ENCODE peak calls at places on chromosomes 11 and 22, in five cellular contexts. E is T-helper 2 cell, Z is NCI-H524 treated with DMSO at 0.1 percent for 48 hours, A is fibroblast of the aortic adventitia, R is sigmoid colon. J is an unnamed sample.

GRCh38 chr11:69465236-69466000 is 16.0 kb upstream of the LINC01488 start:
- DNase-seq in E (no peak), Z (no peak), A (no peak), R (no peak), J (no peak)

GRCh38 chr11:14872032-14872431 is 20.0 kb downstream of the CYP2R1 start:
- DNase-seq in E (no peak), Z (no peak), A (peak), R (no peak), J (no peak)

GRCh38 chr11:116132273-116132978 is 628.2 kb upstream of the CADM1 start:
- DNase-seq in E (no peak), Z (no peak), A (no peak), R (no peak), J (no peak)

GRCh38 chr22:19120829-19121630 is 1.2 kb downstream of the DGCR2 start:
- DNase-seq in E (no peak), Z (no peak), A (peak), R (no peak), J (no peak)

GRCh38 chr11:17371614-17372013 is 16.8 kb downstream of the KCNJ11 start:
- DNase-seq in E (no peak), Z (no peak), A (peak), R (no peak), J (no peak)

GRCh38 chr11:130390071-130390758 is 38.2 kb downstream of the ADAMTS8 start:
- DNase-seq in E (no peak), Z (no peak), A (peak), R (no peak), J (no peak)

GRCh38 chr11:7347611-7348431 is 96.1 kb downstream of the SYT9 start:
- DNase-seq in E (no peak), Z (no peak), A (no peak), R (no peak), J (no peak)

GRCh38 chr22:24303007-24303406 is 32.4 kb downstream of the SPECC1L start:
- DNase-seq in E (no peak), Z (no peak), A (no peak), R (no peak), J (no peak)

GRCh38 chr11:120686516-120686915 is 175.0 kb downstream of the GRIK4 start:
- DNase-seq in E (no peak), Z (no peak), A (no peak), R (no peak), J (no peak)

GRCh38 chr22:46355369-46355995 is 20.0 kb downstream of the TRMU start:
- DNase-seq in E (peak), Z (no peak), A (peak), R (no peak), J (no peak)

GRCh38 chr11:113401718-113402117 is 14.1 kb downstream of the ANKK1 start:
- DNase-seq in E (no peak), Z (no peak), A (no peak), R (no peak), J (peak)

GRCh38 chr22:23384451-23384850 is 195.6 kb downstream of the IGLL1 start:
- DNase-seq in E (no peak), Z (no peak), A (no peak), R (no peak), J (no peak)

GRCh38 chr11:95330332-95330731 is 99.3 kb upstream of the SESN3 start:
- DNase-seq in E (no peak), Z (no peak), A (no peak), R (no peak), J (no peak)

GRCh38 chr11:90330632-90331031 is 107.8 kb upstream of the CHORDC1 start:
- DNase-seq in E (no peak), Z (no peak), A (no peak), R (no peak), J (no peak)

GRCh38 chr22:46287873-46288751 is 8.6 kb upstream of the GTSE1 start:
- DNase-seq in E (peak), Z (no peak), A (no peak), R (no peak), J (no peak)

GRCh38 chr11:130457909-130458729 is 9.7 kb downstream of the ADAMTS15 start:
- DNase-seq in E (no peak), Z (no peak), A (peak), R (no peak), J (no peak)

GRCh38 chr11:67304511-67305113 is 1.3 kb downstream of the SSH3 start:
- DNase-seq in E (no peak), Z (no peak), A (no peak), R (peak), J (no peak)

GRCh38 chr11:19921976-19922688 is 209.5 kb downstream of the NAV2 start:
- DNase-seq in E (no peak), Z (no peak), A (no peak), R (no peak), J (no peak)

GRCh38 chr11:46692450-46692849 is 8.0 kb downstream of the ARHGAP1 start:
- DNase-seq in E (no peak), Z (no peak), A (no peak), R (no peak), J (no peak)

GRCh38 chr11:64917663-64917995 is 620 bp upstream of the ATG2A start:
- DNase-seq in E (no peak), Z (no peak), A (no peak), R (no peak), J (no peak)

GRCh38 chr11:2818503-2818902 is 67.1 kb downstream of the CDKN1C start:
- DNase-seq in E (no peak), Z (no peak), A (no peak), R (no peak), J (no peak)

GRCh38 chr11:116404143-116404800 is 368.5 kb downstream of the BUD13 start:
- DNase-seq in E (no peak), Z (peak), A (no peak), R (no peak), J (no peak)

GRCh38 chr11:128552783-128553661 is 34.3 kb downstream of the ETS1 start:
- DNase-seq in E (no peak), Z (no peak), A (no peak), R (no peak), J (no peak)